ENCODE peak calls at places on chromosomes 13 and 19, in five cellular contexts. R, G, P, D and O are unnamed samples.

GRCh38 chr19:52590728-52591127 is 20.6 kb downstream of the ZNF701 start:
- DNase-seq in D (no peak), P (peak; percentile 22), R (no peak), G (no peak), O (no peak)

GRCh38 chr19:7751157-7751783 is 3.9 kb upstream of the CD209 start:
- DNase-seq in G (no peak), D (no peak), R (peak; percentile 6), P (no peak), O (peak; percentile 17)

GRCh38 chr19:29771708-29772415 is 39.9 kb upstream of the CCNE1 start:
- DNase-seq in R (peak; percentile 37), P (peak; percentile 81), G (no peak), D (no peak), O (peak; percentile 46)

GRCh38 chr13:33218020-33218419 is 67.5 kb downstream of the STARD13 start:
- DNase-seq in R (peak; percentile 71), P (no peak), D (no peak), G (no peak), O (peak; percentile 88)

GRCh38 chr19:23777216-23777615 is 18.5 kb upstream of the ZNF681 start:
- DNase-seq in P (no peak), D (no peak), R (no peak), G (no peak), O (no peak)

GRCh38 chr13:108096301-108096700 is 119.0 kb downstream of the LIG4 start:
- DNase-seq in R (no peak), D (no peak), G (no peak), P (no peak), O (peak; percentile 75)

GRCh38 chr13:98134901-98135300 is 8.0 kb upstream of the FARP1 start:
- DNase-seq in R (no peak), G (no peak), P (no peak), D (no peak), O (no peak)

GRCh38 chr13:39600766-39601165 is 2.2 kb downstream of the LHFPL6 start:
- DNase-seq in R (no peak), G (peak; percentile 72), D (peak; percentile 80), P (peak; percentile 62), O (no peak)

GRCh38 chr13:111506131-111506530 is 185.7 kb downstream of the TEX29 start:
- DNase-seq in D (no peak), G (no peak), P (no peak), R (no peak), O (no peak)

GRCh38 chr13:59863621-59864020 is 300.1 kb downstream of the DIAPH3 start:
- DNase-seq in P (no peak), G (no peak), R (no peak), D (no peak), O (no peak)

GRCh38 chr19:9584073-9584833 is at the start of gene ZNF121:
- DNase-seq in R (peak; percentile 73), G (peak; percentile 90), D (peak; percentile 88), P (peak; percentile 93), O (peak; percentile 90)

GRCh38 chr19:38247734-38248268 is 8.4 kb downstream of the PPP1R14A start:
- DNase-seq in D (no peak), G (no peak), R (no peak), P (no peak), O (no peak)

GRCh38 chr19:51697169-51697776 is 4.1 kb downstream of the SPACA6 start:
- DNase-seq in D (no peak), R (no peak), G (peak; percentile 61), P (no peak), O (no peak)

GRCh38 chr19:29843180-29844051 is 31.6 kb downstream of the CCNE1 start:
- DNase-seq in R (no peak), P (peak; percentile 66), D (no peak), G (no peak), O (no peak)

GRCh38 chr19:36378625-36379509 is at the start of gene ZFP14:
- DNase-seq in R (peak; percentile 91), P (peak; percentile 97), G (peak; percentile 95), D (peak; percentile 92), O (peak; percentile 87)

GRCh38 chr19:13794388-13794751 is 873 bp upstream of the ZSWIM4 start:
- DNase-seq in D (peak; percentile 89), R (peak; percentile 96), G (peak; percentile 94), P (no peak), O (peak; percentile 63)

GRCh38 chr13:36363464-36363863 is 17.3 kb upstream of the SPART start:
- DNase-seq in G (no peak), D (no peak), P (no peak), R (no peak), O (no peak)

GRCh38 chr19:29485293-29485692 is 40.5 kb upstream of the VSTM2B start:
- DNase-seq in P (no peak), D (peak; percentile 49), G (peak; percentile 33), R (no peak), O (no peak)

GRCh38 chr13:98581971-98582702 is 5.2 kb upstream of the STK24 start:
- DNase-seq in G (no peak), P (no peak), D (no peak), R (peak; percentile 85), O (peak; percentile 14)

GRCh38 chr19:41309225-41310030 is 544 bp upstream of the CCDC97 start:
- DNase-seq in P (no peak), D (no peak), R (no peak), G (no peak), O (peak; percentile 12)

GRCh38 chr13:91554101-91554500 is 155.7 kb downstream of the GPC5 start:
- DNase-seq in P (no peak), D (no peak), R (no peak), G (no peak), O (no peak)
- H3K4me3 ChIP-seq in P (no peak overlapping the region), D (no peak overlapping the region), R (no peak overlapping the region), G (no peak overlapping the region), O (no peak overlapping the region)

GRCh38 chr19:35132254-35132653 is 2.6 kb downstream of the LGI4 start:
- DNase-seq in P (no peak), D (no peak), G (no peak), R (no peak), O (no peak)
- H3K4me3 ChIP-seq in P (no peak overlapping the region), D (peak overlapping the region; percentile 38), G (no peak overlapping the region), R (no peak overlapping the region), O (no peak overlapping the region)

GRCh38 chr13:41462427-41462826 is 5.1 kb downstream of the RGCC start:
- DNase-seq in P (no peak), R (no peak), G (no peak), D (no peak), O (no peak)
- H3K4me3 ChIP-seq in P (no peak overlapping the region), R (no peak overlapping the region), G (no peak overlapping the region), D (no peak overlapping the region), O (no peak overlapping the region)

GRCh38 chr19:2084993-2085720 is 11.0 kb downstream of the MOB3A start:
- DNase-seq in D (no peak), R (no peak), P (no peak), G (peak; percentile 87), O (peak; percentile 59)
- H3K4me3 ChIP-seq in D (no peak overlapping the region), R (no peak overlapping the region), P (no peak overlapping the region), G (no peak overlapping the region), O (no peak overlapping the region)

DNA sequence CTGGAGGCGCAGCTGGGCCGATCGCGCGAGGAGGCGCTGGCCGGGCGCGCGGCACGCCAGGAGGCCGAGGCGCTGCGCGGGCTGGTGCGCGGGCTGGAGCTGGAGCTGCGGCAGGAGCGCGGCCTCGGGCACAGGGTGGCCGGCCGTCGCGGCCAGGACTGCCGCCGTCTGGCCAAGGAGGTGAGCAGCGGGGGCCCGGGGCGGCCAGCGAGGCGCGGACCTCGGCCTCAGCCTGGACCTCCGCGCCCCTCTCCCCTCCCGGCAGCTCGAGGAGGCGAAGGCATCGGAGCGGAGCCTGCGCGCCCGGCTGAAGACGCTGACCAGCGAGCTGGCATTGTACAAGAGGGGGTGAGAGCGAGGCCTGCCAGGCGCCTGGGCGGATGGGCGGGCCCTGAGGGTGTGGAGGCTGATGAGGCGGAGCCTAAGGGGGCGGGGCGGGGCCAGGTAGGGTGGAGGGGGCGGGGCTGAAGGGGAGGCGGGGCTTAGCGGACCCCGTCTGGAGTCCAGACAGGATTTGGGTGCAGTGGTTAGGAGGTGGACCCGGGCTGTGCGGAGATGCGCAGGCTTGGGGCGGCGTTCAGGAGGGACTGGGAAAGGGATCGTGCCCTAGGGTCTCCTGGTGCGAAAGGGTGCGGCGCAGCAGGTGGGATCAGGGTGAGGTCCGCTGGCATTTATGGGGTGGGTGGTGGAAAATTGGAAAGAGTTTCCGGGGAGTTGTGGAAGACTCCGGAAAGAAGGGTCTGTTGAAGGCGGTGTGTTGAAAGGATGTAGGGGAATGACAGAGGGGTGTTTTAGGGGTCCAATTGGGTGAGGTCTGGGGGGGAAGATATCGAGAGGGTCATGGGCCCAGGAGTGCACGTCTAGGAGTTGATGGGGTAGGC is 7.5 kb downstream of the PGLYRP1 start:
- DNase-seq in D (no peak), G (no peak), R (no peak), P (peak; percentile 96), O (no peak)
- H3K4me3 ChIP-seq in D (peak overlapping the region; percentile 81), G (peak overlapping the region; percentile 80), R (no peak overlapping the region), P (peak overlapping the region; percentile 49), O (no peak overlapping the region)

DNA sequence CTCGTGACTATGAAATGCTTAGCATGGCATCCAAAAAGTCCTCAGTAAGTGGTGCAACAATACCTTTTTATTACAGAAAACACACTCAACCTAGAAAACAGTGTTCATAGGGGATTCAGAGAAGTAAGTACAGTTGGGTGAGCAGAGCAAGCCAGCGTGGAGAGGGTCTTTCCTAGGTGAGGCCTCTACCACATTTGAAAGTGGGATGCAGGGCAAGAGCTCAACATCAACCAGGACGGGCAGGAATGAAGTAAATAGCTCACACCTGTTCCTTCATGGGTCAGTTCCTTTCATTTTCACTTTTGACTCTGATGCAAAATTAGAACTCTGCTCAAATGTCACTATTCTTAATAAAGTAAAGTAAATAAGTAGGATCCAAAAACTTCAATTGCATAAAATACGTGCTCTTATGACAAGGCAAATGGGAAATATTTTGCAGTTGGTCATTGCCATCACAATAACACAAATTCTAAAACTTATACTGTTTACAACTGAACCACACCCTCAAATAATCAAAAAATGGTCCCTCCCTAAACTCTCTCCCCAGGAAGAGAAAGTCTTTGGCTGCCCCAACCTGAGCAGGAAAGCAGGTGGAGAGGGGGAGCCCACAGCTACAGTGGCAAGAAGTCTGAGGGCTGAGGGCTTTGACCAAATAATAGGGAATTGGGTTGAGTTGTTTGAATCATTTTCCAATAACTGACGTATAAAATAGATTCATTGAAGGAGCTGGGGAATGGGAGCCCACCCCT is 20.2 kb downstream of the CHAMP1 start:
- DNase-seq in P (no peak), R (no peak), D (no peak), G (no peak), O (no peak)
- H3K4me3 ChIP-seq in P (no peak overlapping the region), R (no peak overlapping the region), D (no peak overlapping the region), G (no peak overlapping the region), O (no peak overlapping the region)

GRCh38 chr19:50476224-50476942 is at the start of the genes EMC10 and GARIN5A:
- DNase-seq in P (peak; percentile 96), D (peak; percentile 92), G (peak; percentile 93), R (peak; percentile 94), O (peak; percentile 95)

GRCh38 chr19:50476943-50477264 is 256 bp upstream of the GARIN5A start:
- DNase-seq in D (no peak), R (no peak), P (no peak), G (no peak), O (no peak)

GRCh38 chr19:50475101-50475568 is 1.2 kb upstream of the EMC10 start:
- DNase-seq in P (no peak), G (no peak), D (no peak), R (no peak), O (no peak)

GRCh38 chr19:50477751-50478515 is 1.3 kb upstream of the GARIN5A start:
- DNase-seq in R (no peak), D (no peak), G (no peak), P (no peak), O (no peak)

GRCh38 chr19:50475736-50476223 is 527 bp upstream of the EMC10 start:
- DNase-seq in D (no peak), R (no peak), P (no peak), G (no peak), O (no peak)
- H3K4me3 ChIP-seq in D (peak overlapping the region; percentile 81), R (peak overlapping the region; percentile 4), P (peak overlapping the region; percentile 69), G (peak overlapping the region; percentile 91), O (no peak overlapping the region)